ENCODE peak calls at places on chromosomes 13 and 19, in ten cellular contexts. H, J, C, G, K, L, V, P, E and I are unnamed samples.

GRCh38 chr13:109999659-110000533 is 213.5 kb upstream of the IRS2 start:
- DNase-seq in H (no peak), J (no peak), C (no peak), G (no peak), K (no peak), L (no peak), V (no peak), P (no peak), E (no peak), I (no peak)

GRCh38 chr19:45403781-45404556 is 900 bp downstream of the PPP1R13L start:
- DNase-seq in H (no peak), J (peak; percentile 67), C (peak; percentile 85), G (peak; percentile 28), K (no peak), L (no peak), V (peak; percentile 36), P (peak; percentile 86), E (peak; percentile 52), I (peak; percentile 84)

GRCh38 chr19:10430505-10431253 is 10.3 kb downstream of the PDE4A start:
- DNase-seq in H (no peak), J (no peak), C (peak; percentile 91), G (no peak), K (no peak), L (no peak), V (no peak), P (peak; percentile 85), E (no peak), I (peak; percentile 63)

GRCh38 chr19:38721977-38722773 is 22.1 kb downstream of the CAPN12 start:
- DNase-seq in H (no peak), J (no peak), C (peak; percentile 93), G (no peak), K (no peak), L (no peak), V (no peak), P (peak; percentile 72), E (no peak), I (no peak)

GRCh38 chr19:33522371-33522662 is 726 bp upstream of the PEPD start:
- DNase-seq in H (no peak), J (no peak), C (peak; percentile 43), G (no peak), K (no peak), L (no peak), V (no peak), P (no peak), E (no peak), I (no peak)

GRCh38 chr13:28498481-28499115 is 3.7 kb upstream of the FLT1 start:
- DNase-seq in H (no peak), J (no peak), C (no peak), G (no peak), K (no peak), L (no peak), V (no peak), P (no peak), E (no peak), I (no peak)

GRCh38 chr13:28438598-28439334 is 56.2 kb downstream of the FLT1 start:
- DNase-seq in H (no peak), J (no peak), C (no peak), G (no peak), K (no peak), L (no peak), V (no peak), P (no peak), E (no peak), I (no peak)

GRCh38 chr19:51572908-51573307 is 1.8 kb downstream of the ZNF175 start:
- DNase-seq in H (no peak), J (no peak), C (no peak), G (no peak), K (peak; percentile 10), L (no peak), V (no peak), P (no peak), E (peak; percentile 23), I (no peak)

GRCh38 chr19:38213911-38214625 is 10.0 kb downstream of the DPF1 start:
- DNase-seq in H (no peak), J (peak; percentile 62), C (no peak), G (no peak), K (peak; percentile 77), L (peak; percentile 40), V (no peak), P (no peak), E (peak; percentile 86), I (no peak)

GRCh38 chr19:33618884-33619283 is 2.9 kb upstream of the CHST8 start:
- DNase-seq in H (no peak), J (no peak), C (no peak), G (no peak), K (no peak), L (no peak), V (no peak), P (no peak), E (no peak), I (no peak)

GRCh38 chr13:26895081-26895807 is 134.7 kb upstream of the GPR12 start:
- DNase-seq in H (no peak), J (no peak), C (no peak), G (no peak), K (no peak), L (no peak), V (no peak), P (no peak), E (no peak), I (no peak)

GRCh38 chr13:70856706-70857105 is 748.5 kb upstream of the KLHL1 start:
- DNase-seq in H (no peak), J (no peak), C (peak; percentile 6), G (no peak), K (no peak), L (no peak), V (no peak), P (no peak), E (no peak), I (no peak)

GRCh38 chr13:113927661-113928581 is 46.0 kb downstream of the C13orf46 start:
- DNase-seq in H (peak; percentile 80), J (no peak), C (peak; percentile 63), G (no peak), K (no peak), L (no peak), V (no peak), P (peak; percentile 70), E (peak; percentile 94), I (no peak)

GRCh38 chr19:46718157-46718933 is 1.4 kb upstream of the PRKD2 start:
- DNase-seq in H (no peak), J (peak; percentile 43), C (peak; percentile 30), G (peak; percentile 41), K (no peak), L (peak; percentile 40), V (peak; percentile 31), P (peak; percentile 33), E (no peak), I (peak; percentile 51)

GRCh38 chr19:2053601-2054389 is 2.8 kb upstream of the MKNK2 start:
- DNase-seq in H (no peak), J (no peak), C (peak; percentile 95), G (no peak), K (no peak), L (no peak), V (no peak), P (peak; percentile 90), E (peak; percentile 78), I (peak; percentile 92)

GRCh38 chr13:89239361-89240127 is 1568.4 kb downstream of the SLITRK5 start:
- DNase-seq in H (no peak), J (no peak), C (no peak), G (no peak), K (no peak), L (no peak), V (no peak), P (no peak), E (no peak), I (no peak)

GRCh38 chr19:12789098-12789903 is 2.0 kb upstream of the JUNB start:
- DNase-seq in H (no peak), J (no peak), C (no peak), G (no peak), K (no peak), L (no peak), V (peak; percentile 44), P (no peak), E (peak; percentile 41), I (no peak)

GRCh38 chr19:11373166-11373884 is 1.1 kb upstream of the SWSAP1 start:
- DNase-seq in H (no peak), J (no peak), C (peak; percentile 48), G (no peak), K (no peak), L (no peak), V (no peak), P (no peak), E (no peak), I (peak; percentile 39)

GRCh38 chr19:5321851-5322681 is 18.5 kb downstream of the PTPRS start:
- DNase-seq in H (no peak), J (peak; percentile 29), C (peak; percentile 62), G (peak; percentile 11), K (no peak), L (no peak), V (no peak), P (no peak), E (no peak), I (no peak)

GRCh38 chr13:54628383-54628782 is 1599.8 kb downstream of the OLFM4 start:
- DNase-seq in H (no peak), J (no peak), C (no peak), G (no peak), K (no peak), L (no peak), V (no peak), P (no peak), E (no peak), I (no peak)

GRCh38 chr13:79870123-79870522 is 389.2 kb downstream of the NDFIP2 start:
- DNase-seq in H (no peak), J (no peak), C (no peak), G (no peak), K (peak; percentile 14), L (no peak), V (no peak), P (no peak), E (peak; percentile 4), I (no peak)

GRCh38 chr19:42277821-42278809 is 9.1 kb downstream of the CIC start:
- DNase-seq in H (no peak), J (no peak), C (peak; percentile 69), G (no peak), K (no peak), L (no peak), V (no peak), P (peak; percentile 47), E (peak; percentile 78), I (no peak)

GRCh38 chr13:46666727-46667456 is 113.9 kb downstream of the LRCH1 start:
- DNase-seq in H (no peak), J (no peak), C (peak; percentile 60), G (no peak), K (no peak), L (no peak), V (no peak), P (peak; percentile 45), E (no peak), I (no peak)

GRCh38 chr13:40992678-40993077 is 26.4 kb downstream of the ELF1 start:
- DNase-seq in H (no peak), J (no peak), C (no peak), G (no peak), K (no peak), L (no peak), V (no peak), P (no peak), E (no peak), I (no peak)

GRCh38 chr19:33449799-33450198 is 71.8 kb downstream of the PEPD start:
- DNase-seq in H (no peak), J (no peak), C (no peak), G (no peak), K (no peak), L (no peak), V (no peak), P (no peak), E (no peak), I (no peak)

GRCh38 chr13:52085416-52085815 is 43.5 kb downstream of the NEK5 start:
- DNase-seq in H (peak; percentile 13), J (no peak), C (no peak), G (no peak), K (no peak), L (no peak), V (no peak), P (no peak), E (peak; percentile 4), I (no peak)

GRCh38 chr13:73991884-73992283 is 142.3 kb downstream of the KLF12 start:
- DNase-seq in H (no peak), J (no peak), C (no peak), G (no peak), K (no peak), L (no peak), V (no peak), P (no peak), E (no peak), I (no peak)

GRCh38 chr13:80341098-80341701 is at the start of gene SPRY2:
- DNase-seq in H (peak; percentile 97), J (no peak), C (peak; percentile 98), G (no peak), K (peak; percentile 83), L (no peak), V (no peak), P (peak; percentile 96), E (peak; percentile 90), I (peak; percentile 95)